ENCODE peak calls at places on chromosome 6, in six cellular contexts. V is Peyer's patch; L is CD8-positive, alpha-beta T cell; Q is H9; E is prostate gland; N is OCI-LY7. O is an unnamed sample. For H3K4me1, the result is how much of the 10 kb centered on the place peaks cover.

GRCh38 chr6:25753079-25753478 is 1.5 kb upstream of the SLC17A4 start:
- DNase-seq in V (no peak), L (no peak), Q (no peak), E (no peak), N (no peak), O (no peak)

GRCh38 chr6:160462551-160463109 is 114.5 kb downstream of the SLC22A3 start:
- DNase-seq in V (peak), L (peak), Q (no peak), E (no peak), N (peak), O (no peak)

GRCh38 chr6:36040958-36041357 is 13.3 kb downstream of the MAPK14 start:
- DNase-seq in V (no peak), L (no peak), Q (no peak), E (no peak), N (no peak), O (no peak)

GRCh38 chr6:136831873-136832562 is 9.6 kb downstream of the PEX7 start:
- DNase-seq in V (no peak), L (no peak), Q (no peak), E (no peak), N (peak), O (no peak)

GRCh38 chr6:38522322-38522721 is 117.4 kb downstream of the BTBD9 start:
- DNase-seq in V (no peak), L (no peak), Q (no peak), E (no peak), N (no peak), O (no peak)

GRCh38 chr6:5497896-5498578 is 236.7 kb downstream of the FARS2 start:
- DNase-seq in V (no peak), L (no peak), Q (no peak), E (no peak), N (no peak), O (no peak)

GRCh38 chr6:1825926-1826325 is 216.2 kb downstream of the FOXC1 start:
- DNase-seq in V (no peak), L (no peak), Q (no peak), E (no peak), N (no peak), O (no peak)

GRCh38 chr6:32196682-32197616 is 4.5 kb upstream of the GPSM3 start:
- DNase-seq in V (no peak), L (no peak), Q (peak), E (no peak), N (no peak), O (no peak)

GRCh38 chr6:75290558-75290957 is 6.0 kb upstream of the TMEM30A start:
- DNase-seq in V (no peak), L (no peak), Q (no peak), E (no peak), N (no peak), O (no peak)

GRCh38 chr6:32367641-32368040 is 4.1 kb downstream of the TSBP1 start:
- DNase-seq in V (no peak), L (no peak), Q (no peak), E (no peak), N (no peak), O (no peak)

GRCh38 chr6:167324111-167324510 is 775 bp upstream of the TTLL2 start:
- DNase-seq in V (no peak), L (no peak), Q (no peak), E (peak), N (no peak), O (no peak)

GRCh38 chr6:41291717-41292116 is 5.2 kb upstream of the TREM1 start:
- DNase-seq in V (no peak), L (no peak), Q (no peak), E (no peak), N (no peak), O (no peak)

GRCh38 chr6:37792457-37793039 is 27.0 kb upstream of the ZFAND3 start:
- DNase-seq in V (no peak), L (no peak), Q (no peak), E (no peak), N (no peak), O (no peak)

GRCh38 chr6:36329798-36330291 is 6.8 kb downstream of the BNIP5 start:
- DNase-seq in V (no peak), L (no peak), Q (peak), E (no peak), N (no peak), O (no peak)

GRCh38 chr6:149320745-149321240 is 3.3 kb downstream of the TAB2 start:
- DNase-seq in V (no peak), L (no peak), Q (no peak), E (no peak), N (no peak), O (no peak)

GRCh38 chr6:10759312-10759839 is 11.8 kb downstream of the TMEM14B start:
- DNase-seq in V (no peak), L (no peak), Q (no peak), E (no peak), N (peak), O (no peak)

GRCh38 chr6:95686272-95686671 is 108.9 kb downstream of the MANEA start:
- DNase-seq in V (no peak), L (no peak), Q (no peak), E (no peak), N (no peak), O (no peak)

GRCh38 chr6:20200761-20201160 is 11.5 kb downstream of the MBOAT1 start:
- DNase-seq in V (no peak), L (no peak), Q (no peak), E (no peak), N (no peak), O (no peak)

GRCh38 chr6:16876201-16876600 is 114.9 kb upstream of the ATXN1 start:
- DNase-seq in V (no peak), L (no peak), Q (no peak), E (no peak), N (no peak), O (no peak)

GRCh38 chr6:29593199-29593598 is 8.3 kb downstream of the OR2H2 start:
- DNase-seq in V (no peak), L (no peak), Q (no peak), E (no peak), N (no peak), O (no peak)

GRCh38 chr6:128067446-128068109 is 166.7 kb upstream of the THEMIS start:
- DNase-seq in V (no peak), L (no peak), Q (peak), E (no peak), N (no peak), O (no peak)

GRCh38 chr6:137016366-137016765 is 28.4 kb downstream of the IL20RA start:
- DNase-seq in V (no peak), L (no peak), Q (no peak), E (no peak), N (no peak), O (no peak)

GRCh38 chr6:85580878-85581267 is 12.8 kb downstream of the SNX14 start:
- DNase-seq in V (no peak), L (no peak), Q (peak), E (no peak), N (no peak), O (no peak)

DNA sequence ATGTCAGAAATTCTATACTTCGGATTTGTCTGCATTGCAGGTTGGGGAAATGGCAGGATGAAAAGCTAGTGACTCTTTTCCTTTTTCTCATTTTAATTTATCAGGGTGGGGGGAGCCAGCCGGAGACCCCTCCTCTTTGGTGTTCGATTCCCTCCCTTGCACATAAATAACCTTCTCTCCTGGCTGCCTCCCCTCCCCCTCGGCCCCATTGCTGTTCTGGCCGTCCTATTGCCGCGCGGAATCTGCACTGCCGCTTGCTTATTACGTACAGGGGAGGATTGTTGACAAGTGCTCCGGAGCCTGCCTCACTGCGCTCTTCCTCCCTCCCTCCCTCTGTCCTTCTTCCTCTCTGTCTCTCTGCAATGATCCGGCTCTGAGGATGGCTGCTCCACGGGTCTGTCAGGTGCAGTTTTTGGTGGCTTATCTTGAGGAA is 154.7 kb downstream of the JARID2 start:
- DNase-seq in V (peak), L (peak), Q (no peak), E (peak), N (no peak), O (peak)
- H3K4me1 ChIP-seq in V (under half), L (half or more), Q (under half), E (under half), N (under half), O (under half)

DNA sequence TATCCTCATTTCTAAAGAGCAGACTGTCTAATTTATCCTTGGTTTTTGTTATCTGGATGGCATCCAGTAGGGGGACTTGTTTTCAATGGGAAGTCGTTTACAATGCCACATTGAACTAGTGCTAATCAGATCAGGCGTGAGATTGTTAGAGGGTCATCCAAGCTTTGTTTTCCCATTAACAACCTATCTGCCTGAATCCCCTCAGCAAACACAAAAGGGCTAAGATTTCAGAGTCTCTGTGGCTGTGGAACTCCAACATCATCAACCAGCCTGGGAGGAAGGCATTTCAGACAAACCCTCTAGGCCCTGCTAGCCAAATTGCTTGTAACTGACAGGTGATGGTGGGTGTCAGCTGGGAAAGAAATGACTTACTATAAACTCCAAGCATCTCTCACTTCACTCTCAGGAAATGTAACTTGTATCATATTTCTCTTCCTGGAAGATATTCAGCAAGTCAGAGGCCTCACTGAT is 47.7 kb downstream of the COL19A1 start:
- DNase-seq in V (no peak), L (no peak), Q (no peak), E (no peak), N (no peak), O (no peak)
- TF ChIP-seq CTCF in V (no peak), L (no peak), Q (peak), E (no peak), N (no peak), O (no peak)

DNA sequence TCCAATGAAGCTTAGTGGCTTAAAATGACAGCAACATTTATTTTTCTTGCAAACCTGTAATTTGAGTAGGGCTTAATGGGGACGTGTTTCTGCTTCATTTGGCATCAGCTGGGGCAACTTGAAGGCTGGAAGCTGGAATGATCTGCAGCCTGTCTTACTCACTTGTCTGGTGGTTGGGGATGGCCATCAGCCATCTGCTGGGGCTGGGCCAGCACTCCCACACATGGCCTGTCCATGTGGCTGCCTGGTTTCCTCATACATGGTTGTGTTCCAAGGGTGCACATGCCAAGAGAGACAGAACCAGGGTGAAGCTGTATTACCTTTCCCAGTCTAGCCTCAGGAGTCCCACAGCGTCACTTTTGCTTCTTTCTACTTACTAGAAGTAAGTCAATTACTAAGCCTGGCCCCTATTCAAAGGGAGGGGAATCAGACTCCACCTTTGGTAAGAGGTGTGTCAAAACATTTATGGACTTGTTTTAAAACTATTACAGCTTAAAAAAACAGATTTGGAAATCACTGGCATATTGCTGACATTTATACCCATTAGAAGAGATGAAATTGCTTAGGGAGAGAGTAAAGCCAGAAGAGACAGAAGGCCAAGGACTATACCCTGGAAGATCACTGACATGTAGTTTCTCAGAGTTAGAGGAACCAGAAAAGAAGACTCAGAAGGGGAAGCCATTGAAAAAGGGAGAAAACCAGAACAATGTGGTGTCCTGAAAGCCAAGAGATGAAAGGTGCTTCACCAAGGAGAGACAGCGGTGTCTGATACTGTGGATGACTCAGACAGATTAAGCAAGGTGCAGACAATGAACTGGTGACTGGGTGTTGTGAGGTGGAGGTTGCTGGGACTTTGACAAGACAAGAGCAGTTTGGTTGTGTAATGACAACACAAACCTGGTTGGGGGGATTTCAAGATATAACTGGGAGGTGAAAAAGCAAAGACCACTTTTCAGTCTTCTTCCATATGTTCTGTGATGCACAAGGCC is 345.2 kb downstream of the GJA1 start:
- DNase-seq in V (no peak), L (no peak), Q (no peak), E (peak), N (no peak), O (peak)
- H3K27ac ChIP-seq in V (no peak), L (no peak), Q (no peak), E (peak), N (no peak), O (no peak)

DNA sequence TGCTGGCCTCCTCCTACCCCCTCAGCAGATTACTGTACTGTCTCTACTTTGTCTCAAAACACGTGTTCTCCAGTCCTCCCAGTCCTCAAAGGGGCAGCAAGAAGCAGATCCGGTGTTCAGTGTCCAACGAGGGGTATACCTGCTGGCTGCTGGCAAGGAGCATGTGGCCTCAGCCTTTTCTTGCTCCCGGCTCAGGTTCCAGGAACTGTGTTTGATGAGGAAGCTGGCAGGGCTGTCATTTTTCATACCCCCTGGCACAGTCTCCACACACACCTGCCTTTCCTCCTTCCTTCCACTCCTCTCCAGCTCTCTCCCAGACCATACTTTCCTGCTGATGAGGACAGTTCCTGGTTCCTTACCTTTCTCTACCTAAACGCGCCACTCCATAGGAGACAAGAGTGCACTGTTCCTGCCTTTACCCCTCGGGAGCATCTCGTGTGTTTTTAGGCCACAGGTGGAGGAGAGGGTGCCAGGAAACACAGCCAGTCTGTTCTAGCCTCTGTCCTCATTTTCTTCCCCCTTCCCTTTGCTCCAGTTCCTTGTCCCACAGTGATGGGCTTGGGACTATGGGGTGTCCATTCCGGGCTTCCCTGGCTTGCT is 77.2 kb downstream of the SSR1 start:
- DNase-seq in V (no peak), L (no peak), Q (no peak), E (peak), N (no peak), O (no peak)
- H3K4me1 ChIP-seq in V (under half), L (under half), Q (under half), E (under half), N (under half), O (under half)

GRCh38 chr6:115982453-115982852 is 78.2 kb downstream of the FRK start:
- DNase-seq in V (no peak), L (no peak), Q (no peak), E (no peak), N (no peak), O (no peak)
- TF ChIP-seq CTCF in V (no peak), L (no peak), Q (no peak), E (no peak), N (no peak), O (no peak)

GRCh38 chr6:43434943-43435342 is 7.6 kb downstream of the ABCC10 start:
- DNase-seq in V (no peak), L (no peak), Q (no peak), E (no peak), N (no peak), O (no peak)

GRCh38 chr6:43434441-43434840 is 7.1 kb downstream of the ABCC10 start:
- DNase-seq in V (no peak), L (no peak), Q (no peak), E (no peak), N (no peak), O (no peak)

GRCh38 chr6:43437700-43438099 is 10.4 kb downstream of the ABCC10 start:
- DNase-seq in V (no peak), L (no peak), Q (no peak), E (no peak), N (no peak), O (no peak)

GRCh38 chr6:43436577-43437282 is 9.4 kb downstream of the ABCC10 start:
- DNase-seq in V (no peak), L (no peak), Q (no peak), E (peak), N (no peak), O (peak)

DNA sequence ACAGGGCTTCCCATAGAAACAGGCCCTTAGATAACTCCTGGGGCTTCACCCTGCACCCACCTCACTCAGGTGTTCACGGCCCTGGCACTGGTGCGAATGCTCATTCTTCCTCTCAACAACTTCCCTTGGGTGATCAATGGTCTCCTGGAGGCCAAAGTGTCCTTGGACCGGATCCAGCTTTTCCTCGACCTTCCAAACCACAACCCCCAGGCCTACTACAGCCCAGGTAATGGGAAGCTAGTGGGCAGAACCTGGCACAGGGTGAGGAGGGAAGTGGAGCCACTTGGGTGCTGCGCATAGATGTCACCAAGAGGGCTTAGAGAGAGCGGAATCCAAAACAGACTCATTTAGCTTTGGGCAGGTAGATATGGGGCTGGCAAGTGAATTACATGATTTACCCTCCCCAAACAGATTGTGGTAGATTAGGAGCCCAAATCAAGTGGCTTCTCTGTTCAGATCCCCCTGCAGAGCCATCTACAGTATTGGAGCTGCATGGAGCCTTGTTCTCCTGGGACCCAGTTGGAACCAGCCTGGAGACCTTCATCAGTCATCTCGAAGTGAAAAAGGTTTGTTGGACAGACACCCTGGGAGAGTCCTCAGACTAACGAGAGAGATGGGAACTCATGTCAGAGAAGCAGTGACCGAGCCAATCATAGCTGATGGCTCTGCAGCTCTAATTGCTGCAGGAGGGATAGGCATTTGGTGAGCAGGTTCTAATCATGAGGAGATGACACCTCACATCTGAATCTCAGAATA is 8.5 kb downstream of the ABCC10 start:
- DNase-seq in V (no peak), L (no peak), Q (no peak), E (no peak), N (no peak), O (no peak)
- H3K27ac ChIP-seq in V (no peak), L (no peak), Q (no peak), E (peak), N (no peak), O (no peak)

GRCh38 chr6:142361765-142362540 is 60.1 kb downstream of the ADGRG6 start:
- DNase-seq in V (no peak), L (no peak), Q (no peak), E (no peak), N (no peak), O (no peak)

GRCh38 chr6:142361345-142361744 is 59.5 kb downstream of the ADGRG6 start:
- DNase-seq in V (no peak), L (no peak), Q (no peak), E (no peak), N (no peak), O (no peak)

GRCh38 chr6:142357879-142358278 is 56.1 kb downstream of the ADGRG6 start:
- DNase-seq in V (no peak), L (no peak), Q (no peak), E (no peak), N (no peak), O (no peak)

GRCh38 chr6:142356271-142356938 is 54.6 kb downstream of the ADGRG6 start:
- DNase-seq in V (no peak), L (no peak), Q (no peak), E (no peak), N (no peak), O (no peak)

DNA sequence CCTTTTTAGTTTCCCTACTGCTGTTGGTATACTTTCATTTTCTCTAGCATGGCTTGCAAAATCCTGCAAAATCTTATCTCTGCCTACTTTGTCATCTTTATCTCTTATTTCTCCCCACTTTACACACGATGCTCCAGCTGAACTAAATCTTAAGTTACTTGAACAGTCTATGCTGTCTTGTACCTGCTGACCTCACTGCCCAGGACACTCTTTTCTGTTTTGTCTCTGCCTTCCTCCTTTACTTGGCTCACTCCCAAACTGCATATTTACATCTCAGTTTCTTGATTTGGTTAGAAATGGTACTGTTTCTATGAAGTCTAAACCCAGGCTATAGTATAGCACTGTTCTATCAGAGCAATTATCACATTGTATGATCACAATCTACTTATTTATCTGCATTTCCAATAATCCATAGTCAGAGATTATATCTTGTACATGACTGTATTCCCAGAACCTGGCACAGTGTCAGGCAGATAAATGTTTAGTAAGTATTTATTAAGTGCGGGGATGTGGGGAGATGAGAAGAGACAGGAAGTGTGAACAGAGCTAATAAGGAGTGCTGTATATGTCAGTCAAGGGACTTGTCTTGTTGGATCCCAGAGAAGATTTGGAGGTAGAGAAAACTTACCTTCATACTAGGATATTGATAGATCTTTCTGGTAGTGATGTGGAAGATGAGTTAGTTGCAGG is 57.6 kb downstream of the ADGRG6 start:
- DNase-seq in V (no peak), L (no peak), Q (no peak), E (no peak), N (no peak), O (no peak)
- H3K4me1 ChIP-seq in V (under half), L (under half), Q (under half), E (under half), N (under half), O (under half)